ENCODE peak calls at places on chromosomes 2 and 18, in six cellular contexts. One of them, this sample, is unnamed.

GRCh38 chr2:21413082-21413481 is 289.3 kb downstream of the TDRD15 start:
- DNase-seq in IMR-90: peak
- DNase-seq in left ventricle myocardium superior: no peak
- DNase-seq in activated CD8-positive, alpha-beta memory T cell treated with anti-CD3 and anti-CD28 coated beads for 4 hours: no peak
- DNase-seq in omental fat pad: no peak
- DNase-seq in stimulated activated naive CD8-positive, alpha-beta T cell treated with anti-CD3 and anti-CD28 coated beads, Interleukin-15, Interleukin-2, amounts not matched to agents 100 U/mL and 50 U/mL, for 24 hours: no peak
- DNase-seq in this sample: no peak

GRCh38 chr18:43744960-43745740 is 467.9 kb upstream of the SYT4 start:
- DNase-seq in stimulated activated naive CD8-positive, alpha-beta T cell treated with anti-CD3 and anti-CD28 coated beads, Interleukin-15, Interleukin-2, amounts not matched to agents 100 U/mL and 50 U/mL, for 24 hours: no peak
- DNase-seq in omental fat pad: no peak
- DNase-seq in left ventricle myocardium superior: no peak
- DNase-seq in activated CD8-positive, alpha-beta memory T cell treated with anti-CD3 and anti-CD28 coated beads for 4 hours: no peak
- DNase-seq in IMR-90: no peak
- DNase-seq in this sample: no peak

GRCh38 chr18:79326413-79327198 is 69.1 kb upstream of the NFATC1 start:
- DNase-seq in stimulated activated naive CD8-positive, alpha-beta T cell treated with anti-CD3 and anti-CD28 coated beads, Interleukin-15, Interleukin-2, amounts not matched to agents 100 U/mL and 50 U/mL, for 24 hours: no peak
- DNase-seq in IMR-90: peak
- DNase-seq in omental fat pad: no peak
- DNase-seq in activated CD8-positive, alpha-beta memory T cell treated with anti-CD3 and anti-CD28 coated beads for 4 hours: no peak
- DNase-seq in left ventricle myocardium superior: no peak
- DNase-seq in this sample: no peak

GRCh38 chr18:5646739-5647138 is 102.9 kb upstream of the EPB41L3 start:
- DNase-seq in stimulated activated naive CD8-positive, alpha-beta T cell treated with anti-CD3 and anti-CD28 coated beads, Interleukin-15, Interleukin-2, amounts not matched to agents 100 U/mL and 50 U/mL, for 24 hours: no peak
- DNase-seq in IMR-90: no peak
- DNase-seq in omental fat pad: no peak
- DNase-seq in activated CD8-positive, alpha-beta memory T cell treated with anti-CD3 and anti-CD28 coated beads for 4 hours: no peak
- DNase-seq in left ventricle myocardium superior: no peak
- DNase-seq in this sample: no peak

GRCh38 chr2:182593394-182593707 is 122.7 kb upstream of the DNAJC10 start:
- DNase-seq in activated CD8-positive, alpha-beta memory T cell treated with anti-CD3 and anti-CD28 coated beads for 4 hours: no peak
- DNase-seq in omental fat pad: no peak
- DNase-seq in stimulated activated naive CD8-positive, alpha-beta T cell treated with anti-CD3 and anti-CD28 coated beads, Interleukin-15, Interleukin-2, amounts not matched to agents 100 U/mL and 50 U/mL, for 24 hours: no peak
- DNase-seq in IMR-90: peak
- DNase-seq in left ventricle myocardium superior: no peak
- DNase-seq in this sample: no peak

GRCh38 chr18:68763082-68763481 is 34.8 kb upstream of the CCDC102B start:
- DNase-seq in left ventricle myocardium superior: no peak
- DNase-seq in stimulated activated naive CD8-positive, alpha-beta T cell treated with anti-CD3 and anti-CD28 coated beads, Interleukin-15, Interleukin-2, amounts not matched to agents 100 U/mL and 50 U/mL, for 24 hours: no peak
- DNase-seq in activated CD8-positive, alpha-beta memory T cell treated with anti-CD3 and anti-CD28 coated beads for 4 hours: no peak
- DNase-seq in omental fat pad: no peak
- DNase-seq in IMR-90: peak
- DNase-seq in this sample: no peak

GRCh38 chr2:207765960-207766582 is 3.6 kb downstream of the FZD5 start:
- DNase-seq in IMR-90: no peak
- DNase-seq in omental fat pad: no peak
- DNase-seq in stimulated activated naive CD8-positive, alpha-beta T cell treated with anti-CD3 and anti-CD28 coated beads, Interleukin-15, Interleukin-2, amounts not matched to agents 100 U/mL and 50 U/mL, for 24 hours: no peak
- DNase-seq in left ventricle myocardium superior: no peak
- DNase-seq in activated CD8-positive, alpha-beta memory T cell treated with anti-CD3 and anti-CD28 coated beads for 4 hours: no peak
- DNase-seq in this sample: no peak

GRCh38 chr2:105113616-105114275 is 75.9 kb downstream of the MRPS9 start:
- DNase-seq in left ventricle myocardium superior: no peak
- DNase-seq in IMR-90: no peak
- DNase-seq in stimulated activated naive CD8-positive, alpha-beta T cell treated with anti-CD3 and anti-CD28 coated beads, Interleukin-15, Interleukin-2, amounts not matched to agents 100 U/mL and 50 U/mL, for 24 hours: no peak
- DNase-seq in omental fat pad: no peak
- DNase-seq in activated CD8-positive, alpha-beta memory T cell treated with anti-CD3 and anti-CD28 coated beads for 4 hours: no peak
- DNase-seq in this sample: no peak

GRCh38 chr2:241314181-241314932 is 1.1 kb downstream of the HDLBP start:
- DNase-seq in activated CD8-positive, alpha-beta memory T cell treated with anti-CD3 and anti-CD28 coated beads for 4 hours: no peak
- DNase-seq in stimulated activated naive CD8-positive, alpha-beta T cell treated with anti-CD3 and anti-CD28 coated beads, Interleukin-15, Interleukin-2, amounts not matched to agents 100 U/mL and 50 U/mL, for 24 hours: no peak
- DNase-seq in IMR-90: peak
- DNase-seq in omental fat pad: no peak
- DNase-seq in left ventricle myocardium superior: no peak
- DNase-seq in this sample: no peak

GRCh38 chr2:18187214-18187613 is 308.7 kb downstream of the KCNS3 start:
- DNase-seq in IMR-90: peak
- DNase-seq in stimulated activated naive CD8-positive, alpha-beta T cell treated with anti-CD3 and anti-CD28 coated beads, Interleukin-15, Interleukin-2, amounts not matched to agents 100 U/mL and 50 U/mL, for 24 hours: no peak
- DNase-seq in activated CD8-positive, alpha-beta memory T cell treated with anti-CD3 and anti-CD28 coated beads for 4 hours: no peak
- DNase-seq in omental fat pad: no peak
- DNase-seq in left ventricle myocardium superior: no peak
- DNase-seq in this sample: no peak

GRCh38 chr2:209425082-209426071 is 1.5 kb downstream of the MAP2 start:
- DNase-seq in stimulated activated naive CD8-positive, alpha-beta T cell treated with anti-CD3 and anti-CD28 coated beads, Interleukin-15, Interleukin-2, amounts not matched to agents 100 U/mL and 50 U/mL, for 24 hours: no peak
- DNase-seq in omental fat pad: no peak
- DNase-seq in IMR-90: peak
- DNase-seq in left ventricle myocardium superior: no peak
- DNase-seq in activated CD8-positive, alpha-beta memory T cell treated with anti-CD3 and anti-CD28 coated beads for 4 hours: no peak
- DNase-seq in this sample: no peak